ENCODE peak calls at places on chromosomes 11 and 22, in ten cellular contexts. M, Y, E, G, C, S, B, W, R and K are unnamed samples.

GRCh38 chr22:49300951-49301397 is 526.7 kb downstream of the BRD1 start:
- DNase-seq in Y (no peak), G (no peak), W (no peak), E (no peak), S (no peak), R (no peak), B (no peak), C (peak; percentile 10), M (no peak), K (no peak)

GRCh38 chr22:20815477-20816050 is 41.7 kb downstream of the SERPIND1 start:
- DNase-seq in S (no peak), G (no peak), E (no peak), R (no peak), B (no peak), Y (no peak), M (no peak), C (no peak), W (no peak), K (no peak)

GRCh38 chr22:31150615-31151014 is 9.4 kb upstream of the RNF185 start:
- DNase-seq in S (no peak), B (no peak), G (no peak), Y (no peak), E (no peak), C (no peak), W (no peak), R (no peak), M (no peak), K (no peak)

GRCh38 chr11:68818181-68818580 is 23.5 kb downstream of the CPT1A start:
- DNase-seq in M (no peak), W (no peak), C (no peak), G (no peak), S (no peak), Y (no peak), R (no peak), B (no peak), E (no peak), K (no peak)

GRCh38 chr22:47366026-47366767 is 603.7 kb downstream of the TBC1D22A start:
- DNase-seq in Y (no peak), M (no peak), G (no peak), R (no peak), S (no peak), E (no peak), C (no peak), W (no peak), B (no peak), K (no peak)

GRCh38 chr22:39519681-39520053 is 695 bp upstream of the ATF4 start:
- DNase-seq in W (peak; percentile 73), R (peak; percentile 56), S (peak; percentile 84), E (no peak), C (peak; percentile 65), Y (peak; percentile 35), B (no peak), G (no peak), M (no peak), K (no peak)

GRCh38 chr11:3738723-3739122 is 58.6 kb downstream of the NUP98 start:
- DNase-seq in M (no peak), G (no peak), W (no peak), Y (no peak), B (no peak), E (no peak), C (no peak), S (no peak), R (peak; percentile 2), K (no peak)

GRCh38 chr11:117861151-117862018 is 15.1 kb downstream of the FXYD6 start:
- DNase-seq in S (peak; percentile 94), Y (peak; percentile 78), B (no peak), W (no peak), C (peak; percentile 96), E (peak; percentile 31), R (no peak), G (no peak), M (peak; percentile 90), K (no peak)

GRCh38 chr22:47724030-47724429 is 961.6 kb downstream of the TBC1D22A start:
- DNase-seq in C (no peak), E (no peak), R (no peak), M (no peak), S (no peak), G (no peak), B (no peak), Y (no peak), W (no peak), K (no peak)

GRCh38 chr11:83006877-83007330 is 64.8 kb downstream of the RAB30 start:
- DNase-seq in G (peak; percentile 55), Y (no peak), E (no peak), M (peak; percentile 31), R (no peak), S (no peak), B (no peak), W (no peak), C (no peak), K (no peak)

GRCh38 chr22:49551897-49552659 is 275.6 kb downstream of the BRD1 start:
- DNase-seq in M (no peak), Y (no peak), R (no peak), S (no peak), C (no peak), W (no peak), B (no peak), E (no peak), G (no peak), K (no peak)

GRCh38 chr11:28108909-28109308 is 721 bp downstream of the METTL15 start:
- DNase-seq in S (no peak), Y (no peak), G (no peak), M (no peak), W (no peak), C (no peak), E (no peak), R (no peak), B (no peak), K (no peak)

GRCh38 chr11:1880746-1881441 is 10.8 kb downstream of the PRR33 start:
- DNase-seq in G (peak; percentile 45), R (no peak), S (no peak), W (peak; percentile 29), Y (no peak), M (no peak), C (no peak), B (no peak), E (no peak), K (no peak)

GRCh38 chr11:15145151-15145550 is 30.4 kb downstream of the INSC start:
- DNase-seq in M (no peak), S (no peak), C (no peak), E (no peak), Y (no peak), R (no peak), G (no peak), W (no peak), B (no peak), K (no peak)